ENCODE peak calls at places on chromosome 13, in nine cellular contexts. P is GM23248, L is SW480, W is H4, I is Caco-2, Y is iris pigment epithelial cell, D is A549, F is GM10248, V is T-helper 2 cell. X is an unnamed sample.

GRCh38 chr13:62931901-62932883 is 1516.5 kb upstream of the PCDH20 start:
- DNase-seq in P (peak; percentile 48), L (no peak), W (peak; percentile 2), I (no peak), Y (peak; percentile 20), D (no peak), F (no peak), V (no peak), X (no peak)

GRCh38 chr13:61774903-61775302 is 359.3 kb upstream of the PCDH20 start:
- DNase-seq in P (no peak), L (no peak), W (no peak), I (no peak), Y (no peak), D (no peak), F (no peak), V (no peak), X (no peak)

GRCh38 chr13:59665736-59666135 is 498.0 kb downstream of the DIAPH3 start:
- DNase-seq in P (no peak), L (no peak), W (no peak), I (no peak), Y (peak; percentile 12), D (no peak), F (no peak), V (no peak), X (no peak)

GRCh38 chr13:113445791-113446487 is 7.3 kb downstream of the ADPRHL1 start:
- DNase-seq in P (no peak), L (no peak), W (no peak), I (no peak), Y (no peak), D (no peak), F (peak; percentile 48), V (no peak), X (no peak)

GRCh38 chr13:49827336-49827735 is 34.9 kb upstream of the KPNA3 start:
- DNase-seq in P (no peak), L (no peak), W (no peak), I (no peak), Y (no peak), D (no peak), F (no peak), V (no peak), X (no peak)

GRCh38 chr13:27349458-27349857 is 75.0 kb upstream of the GTF3A start:
- DNase-seq in P (peak; percentile 53), L (no peak), W (no peak), I (no peak), Y (peak; percentile 73), D (no peak), F (no peak), V (no peak), X (no peak)

GRCh38 chr13:111387026-111387871 is 66.8 kb downstream of the TEX29 start:
- DNase-seq in P (no peak), L (no peak), W (no peak), I (no peak), Y (no peak), D (no peak), F (no peak), V (no peak), X (no peak)

GRCh38 chr13:99605417-99606321 is 104.4 kb downstream of the TM9SF2 start:
- DNase-seq in P (peak; percentile 52), L (peak; percentile 69), W (no peak), I (peak; percentile 67), Y (peak; percentile 35), D (peak; percentile 54), F (peak; percentile 61), V (peak; percentile 44), X (peak; percentile 79)

GRCh38 chr13:33721719-33722118 is 96.2 kb upstream of the RFC3 start:
- DNase-seq in P (peak; percentile 79), L (no peak), W (no peak), I (no peak), Y (peak; percentile 79), D (no peak), F (no peak), V (no peak), X (peak; percentile 71)

GRCh38 chr13:93947651-93948050 is 531.8 kb downstream of the DCT start:
- DNase-seq in P (no peak), L (no peak), W (no peak), I (no peak), Y (no peak), D (no peak), F (no peak), V (no peak), X (no peak)

GRCh38 chr13:110209950-110210603 is 96.9 kb downstream of the COL4A1 start:
- DNase-seq in P (no peak), L (no peak), W (no peak), I (no peak), Y (no peak), D (no peak), F (no peak), V (no peak), X (no peak)

GRCh38 chr13:40530961-40531360 is 135.5 kb downstream of the FOXO1 start:
- DNase-seq in P (no peak), L (no peak), W (no peak), I (no peak), Y (no peak), D (no peak), F (no peak), V (no peak), X (no peak)

GRCh38 chr13:36297600-36298338 is at the start of gene CCDC169:
- DNase-seq in P (peak; percentile 83), L (no peak), W (peak; percentile 44), I (no peak), Y (peak; percentile 63), D (peak; percentile 32), F (peak; percentile 29), V (peak; percentile 49), X (peak; percentile 76)

GRCh38 chr13:46035066-46035465 is 17.5 kb downstream of the ZC3H13 start:
- DNase-seq in P (no peak), L (no peak), W (no peak), I (peak; percentile 23), Y (no peak), D (no peak), F (no peak), V (no peak), X (no peak)

GRCh38 chr13:100694722-100695644 is 20.4 kb upstream of the TMTC4 start:
- DNase-seq in P (peak; percentile 50), L (peak; percentile 36), W (peak; percentile 60), I (peak; percentile 41), Y (peak; percentile 67), D (peak; percentile 39), F (no peak), V (no peak), X (peak; percentile 82)

GRCh38 chr13:38960175-38960574 is 30.5 kb downstream of the STOML3 start:
- DNase-seq in P (no peak), L (no peak), W (no peak), I (no peak), Y (no peak), D (no peak), F (no peak), V (no peak), X (no peak)

GRCh38 chr13:97212540-97213146 is 9.5 kb upstream of the MBNL2 start:
- DNase-seq in P (peak; percentile 69), L (peak; percentile 24), W (no peak), I (peak; percentile 65), Y (peak; percentile 66), D (peak; percentile 32), F (peak; percentile 20), V (no peak), X (peak; percentile 61)

GRCh38 chr13:102012299-102013293 is 389.3 kb downstream of the FGF14 start:
- DNase-seq in P (no peak), L (no peak), W (no peak), I (no peak), Y (no peak), D (no peak), F (no peak), V (no peak), X (no peak)

GRCh38 chr13:101627556-101627943 is 175.1 kb downstream of the ITGBL1 start:
- DNase-seq in P (peak; percentile 40), L (no peak), W (peak; percentile 54), I (no peak), Y (peak; percentile 31), D (no peak), F (no peak), V (no peak), X (peak; percentile 30)

GRCh38 chr13:23778879-23779278 is 110.3 kb downstream of the MIPEP start:
- DNase-seq in P (peak; percentile 40), L (no peak), W (no peak), I (no peak), Y (peak; percentile 95), D (no peak), F (no peak), V (no peak), X (peak; percentile 72)

GRCh38 chr13:29954082-29955043 is 103.9 kb upstream of the UBL3 start:
- DNase-seq in P (no peak), L (no peak), W (no peak), I (peak; percentile 46), Y (no peak), D (no peak), F (no peak), V (peak; percentile 18), X (no peak)

GRCh38 chr13:75489502-75490263 is 7.7 kb upstream of the TBC1D4 start:
- DNase-seq in P (peak; percentile 91), L (peak; percentile 61), W (peak; percentile 87), I (no peak), Y (peak; percentile 94), D (no peak), F (peak; percentile 35), V (no peak), X (peak; percentile 81)

X was measured in LHCN-M2.